ENCODE peak calls at places on chromosome 14, in six cellular contexts. Z is neuronal stem cell, N is mesenchymal stem cell, S is IMR-90, H is H9, O is trophoblast cell. M is an unnamed sample.

GRCh38 chr14:54902143-54902520 is 494 bp downstream of the GCH1 start:
- DNase-seq in Z (peak; percentile 56), N (peak; percentile 87), S (peak; percentile 31), H (peak; percentile 74), O (peak; percentile 97), M (peak; percentile 80)

GRCh38 chr14:92683041-92683440 is 65.4 kb downstream of the LGMN start:
- DNase-seq in Z (no peak), N (no peak), S (no peak), H (no peak), O (no peak), M (no peak)

GRCh38 chr14:78752789-78753188 is 582.6 kb downstream of the NRXN3 start:
- DNase-seq in Z (no peak), N (no peak), S (no peak), H (no peak), O (no peak), M (no peak)

GRCh38 chr14:55129086-55129427 is at the start of gene LGALS3:
- DNase-seq in Z (peak; percentile 37), N (peak; percentile 58), S (peak; percentile 51), H (peak; percentile 64), O (peak; percentile 79), M (no peak)

GRCh38 chr14:101276309-101277091 is 284.8 kb upstream of the DIO3 start:
- DNase-seq in Z (no peak), N (no peak), S (no peak), H (no peak), O (no peak), M (no peak)

GRCh38 chr14:100278702-100279101 is 27.5 kb downstream of the SLC25A29 start:
- DNase-seq in Z (no peak), N (peak; percentile 78), S (peak; percentile 67), H (no peak), O (no peak), M (no peak)

GRCh38 chr14:34931206-34931605 is 51.6 kb upstream of the SRP54 start:
- DNase-seq in Z (no peak), N (no peak), S (peak; percentile 11), H (no peak), O (no peak), M (no peak)

GRCh38 chr14:95739356-95739755 is 25.4 kb upstream of the TCL1A start:
- DNase-seq in Z (no peak), N (no peak), S (no peak), H (no peak), O (peak; percentile 65), M (no peak)

GRCh38 chr14:94080606-94081385 is at the start of the genes DDX24 and IFI27L1:
- DNase-seq in Z (peak; percentile 89), N (peak; percentile 93), S (peak; percentile 93), H (peak; percentile 96), O (peak; percentile 91), M (peak; percentile 96)

DNA sequence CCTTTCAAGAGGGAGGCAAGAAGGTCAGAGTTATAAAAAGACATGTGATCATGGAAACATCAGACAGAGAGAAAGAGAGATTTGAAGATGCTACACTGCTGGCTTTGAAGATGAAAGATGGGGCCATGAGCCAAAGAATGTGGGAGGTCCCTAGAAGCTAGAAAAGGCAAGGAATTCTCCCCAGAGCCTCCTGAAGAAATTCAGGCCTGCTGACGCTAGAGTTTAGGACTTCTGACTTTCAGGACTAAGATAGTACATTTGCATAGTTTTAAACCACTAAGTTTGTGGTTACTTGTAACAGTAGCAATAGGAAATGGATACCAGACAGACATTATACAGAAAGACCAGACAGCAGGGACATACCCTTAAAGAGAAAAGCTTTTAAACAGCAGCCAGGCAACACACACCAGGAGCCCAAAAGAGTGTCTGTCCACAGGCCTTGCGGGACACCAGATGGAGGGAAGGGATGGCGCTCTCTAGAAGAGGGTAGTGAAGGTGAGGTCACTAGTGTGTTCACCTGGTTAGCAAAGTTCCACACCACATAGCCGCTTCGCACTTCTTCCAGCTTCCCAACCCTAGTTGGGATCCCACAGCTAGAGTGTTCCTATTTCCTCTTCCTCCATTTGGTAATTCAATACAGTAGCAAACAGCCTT is 29.7 kb upstream of the CEBPE start:
- DNase-seq in Z (no peak), N (peak; percentile 69), S (no peak), H (no peak), O (no peak), M (no peak)
- H4K91ac ChIP-seq in Z (no peak overlapping the region), N (no peak overlapping the region), S (no peak overlapping the region), H (no peak overlapping the region), O (peak overlapping the region; percentile 66), M (no peak overlapping the region)

DNA sequence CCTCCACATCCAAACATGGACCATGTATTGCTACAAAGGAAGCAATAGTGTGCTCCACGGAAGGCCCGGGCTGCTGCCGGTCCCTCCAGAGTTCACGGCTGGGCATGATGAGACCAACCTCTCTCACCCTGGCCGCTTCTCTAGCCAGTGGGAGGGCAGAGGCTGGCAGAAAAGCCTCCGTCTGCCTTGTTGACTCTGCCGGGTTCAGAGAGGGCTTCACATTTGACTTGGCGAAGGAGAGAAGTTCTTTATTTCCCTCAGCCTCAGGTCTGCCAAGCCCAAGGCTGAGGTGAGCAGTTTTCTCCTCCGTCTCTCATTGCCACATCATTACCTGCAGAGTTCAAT is 230.0 kb downstream of the ZFP36L1 start:
- DNase-seq in Z (no peak), N (no peak), S (no peak), H (no peak), O (no peak), M (no peak)
- H4K91ac ChIP-seq in Z (no peak overlapping the region), N (peak overlapping the region; percentile 89), S (peak overlapping the region; percentile 42), H (no peak overlapping the region), O (peak overlapping the region; percentile 96), M (no peak overlapping the region)

GRCh38 chr14:38209572-38210159 is 2.0 kb downstream of the SSTR1 start:
- DNase-seq in Z (no peak), N (no peak), S (no peak), H (no peak), O (no peak), M (no peak)
- H4K91ac ChIP-seq in Z (no peak overlapping the region), N (peak overlapping the region; percentile 46), S (peak overlapping the region; percentile 83), H (no peak overlapping the region), O (no peak overlapping the region), M (no peak overlapping the region)

GRCh38 chr14:31265701-31266398 is 58.3 kb upstream of the HECTD1 start:
- DNase-seq in Z (no peak), N (no peak), S (peak; percentile 30), H (no peak), O (no peak), M (no peak)
- H4K91ac ChIP-seq in Z (no peak overlapping the region), N (no peak overlapping the region), S (no peak overlapping the region), H (no peak overlapping the region), O (no peak overlapping the region), M (no peak overlapping the region)

M was measured in H1.